ENCODE peak calls at places on chromosomes 13 and 19, in nine cellular contexts. G, O, E, N, V, X, H, Q and D are unnamed samples.

GRCh38 chr13:23081246-23081645 is 99.5 kb upstream of the SGCG start:
- DNase-seq in G (no peak), O (peak; percentile 18), E (no peak), N (no peak), V (no peak), X (no peak), H (no peak), Q (no peak), D (no peak)

GRCh38 chr13:45441633-45442032 is 23.1 kb upstream of the COG3 start:
- DNase-seq in G (no peak), O (no peak), E (no peak), N (no peak), V (no peak), X (no peak), H (no peak), Q (peak; percentile 51), D (peak; percentile 39)

GRCh38 chr13:97435297-97435682 is 1.3 kb downstream of the RAP2A start:
- DNase-seq in G (no peak), O (no peak), E (no peak), N (no peak), V (no peak), X (no peak), H (no peak), Q (no peak), D (no peak)

GRCh38 chr19:51096473-51097165 is 11.6 kb downstream of the CTU1 start:
- DNase-seq in G (peak; percentile 23), O (no peak), E (peak; percentile 60), N (no peak), V (no peak), X (no peak), H (no peak), Q (no peak), D (no peak)

GRCh38 chr13:48731957-48732569 is 78.3 kb downstream of the CYSLTR2 start:
- DNase-seq in G (peak; percentile 78), O (no peak), E (peak; percentile 2), N (no peak), V (peak; percentile 45), X (no peak), H (peak; percentile 39), Q (no peak), D (no peak)

GRCh38 chr13:74288361-74288911 is 154.2 kb upstream of the KLF12 start:
- DNase-seq in G (peak; percentile 59), O (no peak), E (no peak), N (peak; percentile 81), V (no peak), X (peak; percentile 14), H (peak; percentile 78), Q (no peak), D (peak; percentile 47)

GRCh38 chr19:43784251-43784980 is 3.6 kb upstream of the KCNN4 start:
- DNase-seq in G (no peak), O (peak; percentile 55), E (peak; percentile 92), N (no peak), V (peak; percentile 51), X (no peak), H (peak; percentile 46), Q (peak; percentile 93), D (peak; percentile 93)

GRCh38 chr19:49930483-49931011 is 1.2 kb upstream of the NUP62 start:
- DNase-seq in G (peak; percentile 84), O (no peak), E (no peak), N (no peak), V (no peak), X (no peak), H (no peak), Q (peak; percentile 77), D (no peak)

GRCh38 chr19:53597023-53597422 is 34.8 kb upstream of the DPRX start:
- DNase-seq in G (no peak), O (no peak), E (no peak), N (no peak), V (no peak), X (no peak), H (no peak), Q (no peak), D (no peak)

GRCh38 chr19:5196832-5197231 is 143.8 kb downstream of the PTPRS start:
- DNase-seq in G (no peak), O (no peak), E (no peak), N (no peak), V (no peak), X (no peak), H (no peak), Q (no peak), D (no peak)

GRCh38 chr13:43031881-43032280 is 8.5 kb downstream of the DNAJC15 start:
- DNase-seq in G (no peak), O (no peak), E (no peak), N (no peak), V (no peak), X (no peak), H (no peak), Q (no peak), D (no peak)

GRCh38 chr13:111470933-111471332 is 150.5 kb downstream of the TEX29 start:
- DNase-seq in G (no peak), O (no peak), E (no peak), N (no peak), V (no peak), X (no peak), H (no peak), Q (no peak), D (no peak)

GRCh38 chr13:73717632-73718031 is 416.6 kb downstream of the KLF12 start:
- DNase-seq in G (no peak), O (no peak), E (no peak), N (no peak), V (no peak), X (no peak), H (peak; percentile 2), Q (no peak), D (peak; percentile 65)

GRCh38 chr13:112452380-112453206 is 76.4 kb downstream of the SPACA7 start:
- DNase-seq in G (peak; percentile 56), O (no peak), E (no peak), N (peak; percentile 26), V (no peak), X (no peak), H (no peak), Q (no peak), D (no peak)

GRCh38 chr13:31639443-31640163 is 99.7 kb upstream of the RXFP2 start:
- DNase-seq in G (no peak), O (no peak), E (no peak), N (no peak), V (no peak), X (no peak), H (no peak), Q (no peak), D (no peak)

GRCh38 chr19:40223135-40223822 is 3.2 kb downstream of the CCNP start:
- DNase-seq in G (no peak), O (no peak), E (no peak), N (no peak), V (peak; percentile 14), X (no peak), H (peak; percentile 94), Q (no peak), D (no peak)

GRCh38 chr13:77042566-77043177 is 15.7 kb upstream of the FBXL3 start:
- DNase-seq in G (no peak), O (no peak), E (no peak), N (no peak), V (no peak), X (no peak), H (no peak), Q (peak; percentile 22), D (no peak)

GRCh38 chr19:13526552-13526951 is 20.3 kb upstream of the CACNA1A start:
- DNase-seq in G (no peak), O (no peak), E (no peak), N (no peak), V (no peak), X (no peak), H (peak; percentile 40), Q (peak; percentile 42), D (peak; percentile 12)

GRCh38 chr13:48595330-48596127 is 58.2 kb upstream of the CYSLTR2 start:
- DNase-seq in G (no peak), O (peak; percentile 26), E (peak; percentile 15), N (no peak), V (peak; percentile 13), X (peak; percentile 15), H (peak; percentile 49), Q (peak; percentile 53), D (peak; percentile 77)

GRCh38 chr13:45781553-45782326 is 69.8 kb downstream of the SIAH3 start:
- DNase-seq in G (peak; percentile 79), O (no peak), E (no peak), N (peak; percentile 88), V (no peak), X (no peak), H (peak; percentile 95), Q (no peak), D (peak; percentile 77)

GRCh38 chr13:75357576-75358295 is 124.2 kb downstream of the TBC1D4 start:
- DNase-seq in G (no peak), O (no peak), E (peak; percentile 47), N (peak; percentile 46), V (no peak), X (no peak), H (peak; percentile 89), Q (peak; percentile 67), D (peak; percentile 76)

GRCh38 chr19:3095375-3096191 is 1.4 kb downstream of the GNA11 start:
- DNase-seq in G (peak; percentile 77), O (no peak), E (no peak), N (no peak), V (no peak), X (no peak), H (peak; percentile 18), Q (no peak), D (peak; percentile 34)

GRCh38 chr19:19647037-19647835 is 3.8 kb upstream of the GMIP start:
- DNase-seq in G (no peak), O (no peak), E (no peak), N (no peak), V (no peak), X (no peak), H (no peak), Q (no peak), D (no peak)

GRCh38 chr13:99617474-99618255 is 116.4 kb downstream of the TM9SF2 start:
- DNase-seq in G (no peak), O (no peak), E (peak; percentile 40), N (no peak), V (no peak), X (no peak), H (peak; percentile 82), Q (peak; percentile 68), D (peak; percentile 75)

GRCh38 chr13:44051923-44052322 is 172.2 kb downstream of the LACC1 start:
- DNase-seq in G (no peak), O (no peak), E (peak; percentile 5), N (no peak), V (no peak), X (no peak), H (no peak), Q (no peak), D (no peak)

GRCh38 chr19:50357178-50358100 is 8.0 kb downstream of the NAPSA start:
- DNase-seq in G (peak; percentile 91), O (no peak), E (peak; percentile 68), N (peak; percentile 75), V (peak; percentile 81), X (peak; percentile 56), H (peak; percentile 86), Q (peak; percentile 62), D (peak; percentile 76)

GRCh38 chr13:102814793-102815192 is 15.9 kb downstream of the BIVM start:
- DNase-seq in G (no peak), O (no peak), E (no peak), N (no peak), V (no peak), X (no peak), H (no peak), Q (no peak), D (no peak)

GRCh38 chr13:23822252-23822824 is 66.9 kb downstream of the MIPEP start:
- DNase-seq in G (no peak), O (no peak), E (no peak), N (no peak), V (no peak), X (no peak), H (no peak), Q (no peak), D (no peak)

GRCh38 chr13:74794582-74794981 is 660.4 kb upstream of the KLF12 start:
- DNase-seq in G (no peak), O (no peak), E (no peak), N (no peak), V (no peak), X (no peak), H (no peak), Q (no peak), D (no peak)

GRCh38 chr19:13953021-13953531 is 767 bp downstream of the DCAF15 start:
- DNase-seq in G (peak; percentile 78), O (no peak), E (peak; percentile 35), N (no peak), V (no peak), X (no peak), H (no peak), Q (peak; percentile 55), D (peak; percentile 65)

GRCh38 chr13:113305208-113305607 is 8.2 kb downstream of the LAMP1 start:
- DNase-seq in G (no peak), O (no peak), E (no peak), N (no peak), V (no peak), X (no peak), H (peak; percentile 36), Q (no peak), D (peak; percentile 82)